ENCODE peak calls at places on chromosomes 12 and 14, in four cellular contexts. Y is A549, I is GM12878, K is K562. V is an unnamed sample.

GRCh38 chr12:62778187-62778586 is 156.8 kb downstream of the PPM1H start:
- DNase-seq in Y (no peak), I (no peak), K (no peak), V (no peak)

GRCh38 chr12:32217354-32218310 is 111.0 kb downstream of the BICD1 start:
- DNase-seq in Y (peak; percentile 11), I (no peak), K (no peak), V (no peak)

GRCh38 chr14:33676135-33676566 is 274.7 kb downstream of the EGLN3 start:
- DNase-seq in Y (peak; percentile 24), I (no peak), K (peak; percentile 48), V (peak; percentile 60)

GRCh38 chr12:65557425-65558167 is 266.7 kb upstream of the HMGA2 start:
- DNase-seq in Y (no peak), I (no peak), K (no peak), V (no peak)

GRCh38 chr12:13805038-13805437 is 176.4 kb downstream of the GRIN2B start:
- DNase-seq in Y (no peak), I (no peak), K (no peak), V (no peak)

GRCh38 chr14:24135834-24136683 is at the start of gene PSME1:
- DNase-seq in Y (peak; percentile 81), I (peak; percentile 75), K (peak; percentile 95), V (peak; percentile 93)

GRCh38 chr12:46562625-46563228 is 190.2 kb upstream of the SLC38A2 start:
- DNase-seq in Y (no peak), I (no peak), K (no peak), V (peak; percentile 62)

GRCh38 chr14:106201376-106201775 is 675.0 kb downstream of the TMEM121 start:
- DNase-seq in Y (no peak), I (no peak), K (no peak), V (no peak)

GRCh38 chr12:92619730-92620684 is 82.8 kb upstream of the PLEKHG7 start:
- DNase-seq in Y (no peak), I (no peak), K (no peak), V (no peak)

GRCh38 chr12:105986779-105987686 is 151.7 kb downstream of the NUAK1 start:
- DNase-seq in Y (no peak), I (no peak), K (no peak), V (no peak)

GRCh38 chr14:77991128-77991772 is 178.9 kb upstream of the NRXN3 start:
- DNase-seq in Y (no peak), I (no peak), K (peak; percentile 28), V (peak; percentile 7)

GRCh38 chr12:120972870-120973543 is 5.3 kb upstream of the HNF1A start:
- DNase-seq in Y (no peak), I (no peak), K (no peak), V (peak; percentile 90)

GRCh38 chr12:62917939-62918338 is 17.0 kb downstream of the PPM1H start:
- DNase-seq in Y (no peak), I (no peak), K (no peak), V (no peak)

GRCh38 chr12:117005417-117006046 is 93.7 kb downstream of the TESC start:
- DNase-seq in Y (no peak), I (no peak), K (peak; percentile 78), V (no peak)

GRCh38 chr12:103503546-103504480 is 8.0 kb upstream of the C12orf42 start:
- DNase-seq in Y (no peak), I (no peak), K (peak; percentile 30), V (peak; percentile 13)

DNA sequence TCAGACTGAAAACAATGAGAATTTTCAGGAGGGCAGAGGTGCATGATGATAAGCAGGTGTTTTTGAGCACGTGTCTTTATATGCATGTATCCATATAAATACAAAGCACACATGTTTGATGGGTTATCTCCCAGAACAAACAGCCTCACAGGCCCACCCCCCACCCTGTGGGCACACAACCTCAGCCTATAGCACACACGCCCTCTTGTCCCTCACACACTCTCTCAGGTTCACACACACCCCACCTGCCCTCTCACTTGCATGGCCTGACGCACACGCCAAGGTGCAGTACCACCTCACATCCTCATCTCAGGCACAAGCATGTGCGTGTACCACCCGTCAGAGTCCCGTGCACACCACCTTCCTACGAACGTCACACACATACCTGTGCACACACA is 8.5 kb upstream of the KRT8 start:
- DNase-seq in Y (no peak), I (no peak), K (no peak), V (no peak)
- TF ChIP-seq POLR2AphosphoS2 in Y (no peak), I (no peak), K (no peak), V (no peak)

GRCh38 chr12:111396726-111397445 is 8.8 kb upstream of the SH2B3 start:
- DNase-seq in Y (peak; percentile 85), I (no peak), K (peak; percentile 88), V (peak; percentile 61)
- TF ChIP-seq POLR2AphosphoS2 in Y (no peak), I (no peak), K (no peak), V (no peak)

GRCh38 chr12:10722502-10722904 is 620 bp downstream of the YBX3 start:
- DNase-seq in Y (peak; percentile 21), I (no peak), K (peak; percentile 51), V (peak; percentile 19)
- TF ChIP-seq POLR2AphosphoS2 in Y (no peak), I (no peak), K (no peak), V (no peak)

DNA sequence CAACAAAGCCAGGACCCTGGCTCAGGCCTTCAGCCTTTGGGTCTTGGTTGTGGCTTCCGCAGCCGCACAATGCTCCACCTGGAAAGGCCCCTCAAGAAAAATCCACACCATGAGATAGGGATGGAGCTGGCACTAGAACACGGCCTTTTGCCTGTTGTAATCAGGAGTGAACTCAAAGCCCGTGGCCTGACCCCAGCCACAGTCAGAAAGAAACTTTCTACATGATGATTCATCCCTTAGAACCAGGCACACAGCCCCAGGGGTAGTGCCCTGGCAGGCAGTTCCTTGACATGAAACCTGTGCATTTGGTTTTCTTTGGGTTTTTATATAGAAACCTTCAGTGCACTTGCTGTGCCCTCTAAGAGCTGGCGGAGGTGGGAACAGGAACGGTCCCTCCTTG is 5.1 kb downstream of the CLMN start:
- DNase-seq in Y (peak; percentile 70), I (peak; percentile 45), K (no peak), V (no peak)
- TF ChIP-seq POLR2AphosphoS2 in Y (no peak), I (no peak), K (no peak), V (no peak)

DNA sequence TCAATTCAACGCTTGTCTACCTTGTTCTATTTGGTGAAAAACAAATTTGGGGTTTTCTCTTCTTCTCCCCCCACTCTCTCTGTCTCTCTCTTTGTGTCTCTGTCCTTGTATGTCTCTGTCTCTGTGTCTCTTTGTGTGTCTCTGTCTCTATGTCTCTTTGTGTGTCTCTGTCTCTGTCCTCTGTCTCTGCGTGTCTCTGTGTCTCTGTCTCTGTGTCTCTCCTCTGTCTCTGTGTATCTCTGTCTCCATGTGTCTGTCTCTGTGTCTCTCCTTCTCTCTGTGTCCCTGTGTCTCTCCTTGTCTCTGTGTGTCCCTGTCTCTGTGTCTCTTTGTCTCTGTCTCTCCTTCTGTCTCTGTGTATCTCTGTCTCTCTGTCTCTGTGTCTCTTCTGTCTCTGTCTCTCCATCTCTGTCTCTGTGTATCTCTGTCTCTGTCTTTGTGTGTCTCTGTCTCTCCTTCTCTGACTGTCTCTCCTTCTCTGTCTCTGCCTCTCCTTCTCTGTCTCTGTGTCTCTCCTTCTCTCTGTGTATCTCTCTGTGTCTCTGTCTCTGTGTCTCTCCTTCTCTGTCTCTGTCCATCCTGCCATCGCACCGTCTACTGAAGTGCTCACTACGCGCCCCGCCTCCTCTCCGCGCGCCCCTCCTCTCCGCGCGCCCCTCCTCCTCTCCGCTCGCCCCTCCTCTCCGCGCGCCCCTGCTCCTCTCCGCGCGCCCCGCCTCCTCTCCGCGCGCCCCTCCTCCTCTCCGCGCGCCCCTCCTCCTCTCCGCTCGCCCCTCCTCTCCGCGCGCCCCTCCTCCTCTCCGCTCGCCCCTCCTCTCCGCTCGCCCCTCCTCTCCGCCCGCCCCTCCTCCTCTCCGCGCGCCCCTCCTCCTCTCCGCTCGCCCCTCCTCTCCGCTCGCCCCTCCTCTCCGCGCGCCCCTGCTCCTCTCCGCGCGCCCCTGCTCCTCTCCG is 12.8 kb downstream of the LRCOL1 start:
- DNase-seq in Y (no peak), I (no peak), K (no peak), V (no peak)
- TF ChIP-seq POLR2AphosphoS2 in Y (no peak), I (no peak), K (no peak), V (no peak)

DNA sequence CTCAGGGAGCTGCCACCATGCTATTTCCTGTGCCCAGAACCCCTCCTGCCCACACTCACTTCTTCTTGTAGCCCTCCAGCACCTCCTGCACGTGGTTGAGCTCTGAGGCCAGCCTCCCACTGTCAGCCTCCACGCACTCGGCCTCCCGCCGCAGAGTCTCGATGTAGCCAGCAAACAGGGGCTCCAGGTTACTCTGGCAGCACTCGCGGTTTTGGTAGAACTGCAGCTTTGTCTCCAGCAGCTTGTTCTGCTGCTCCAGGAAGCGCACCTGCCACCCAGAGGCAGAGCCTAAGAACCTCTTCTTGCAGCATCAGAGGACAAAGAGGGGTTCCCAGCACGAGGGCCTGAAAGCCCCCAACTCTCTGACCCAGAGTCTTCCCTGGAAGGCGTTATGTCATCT is 2.1 kb downstream of the KRT83 start:
- DNase-seq in Y (no peak), I (no peak), K (no peak), V (no peak)
- TF ChIP-seq POLR2AphosphoS2 in Y (no peak), I (no peak), K (no peak), V (no peak)

DNA sequence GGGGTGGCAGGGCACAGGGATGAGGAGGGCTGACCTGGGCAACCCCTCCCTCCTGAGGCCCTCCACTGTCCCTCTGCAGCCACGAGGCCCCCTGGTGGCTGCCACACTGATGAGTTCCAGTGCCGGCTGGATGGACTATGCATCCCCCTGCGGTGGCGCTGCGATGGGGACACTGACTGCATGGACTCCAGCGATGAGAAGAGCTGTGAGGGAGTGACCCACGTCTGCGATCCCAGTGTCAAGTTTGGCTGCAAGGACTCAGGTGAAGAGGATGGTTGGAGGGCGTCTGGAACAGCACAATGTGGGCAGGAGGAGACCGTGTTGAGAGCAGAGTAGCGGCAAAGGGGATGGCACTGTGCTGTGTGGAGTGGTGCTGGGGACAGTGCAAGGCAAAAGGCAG is 25.7 kb upstream of the LRP1-AS start:
- DNase-seq in Y (peak; percentile 55), I (no peak), K (peak; percentile 73), V (peak; percentile 51)
- TF ChIP-seq POLR2AphosphoS2 in Y (no peak), I (no peak), K (no peak), V (no peak)